ENCODE peak calls at places on chromosome X, in eight cellular contexts. H is activated B cell treated with CpG ODN at 0.5 μM for 24 hours, S is GM12865, C is H9, X is cardiac muscle cell, M is osteocyte, R is dorsolateral prefrontal cortex, P is KG1. K is an unnamed sample.
A peak's percentile ranks its signal among the peaks of the same experiment; 100 is the strongest.

GRCh38 chrX:48492293-48492910 is 16.4 kb upstream of the PORCN start:
- DNase-seq in H (no peak), S (no peak), C (no peak), X (no peak), M (no peak), R (no peak), P (no peak), K (no peak)

GRCh38 chrX:23637187-23637586 is 30.1 kb upstream of the PRDX4 start:
- DNase-seq in H (no peak), S (no peak), C (no peak), X (no peak), M (no peak), R (no peak), P (no peak), K (no peak)

GRCh38 chrX:19554786-19555185 is 39.5 kb upstream of the MAP3K15 start:
- DNase-seq in H (no peak), S (peak; percentile 59), C (no peak), X (no peak), M (peak; percentile 38), R (no peak), P (no peak), K (no peak)

GRCh38 chrX:15854080-15854655 is 445 bp downstream of the AP1S2 start:
- DNase-seq in H (peak; percentile 42), S (peak; percentile 61), C (peak; percentile 57), X (peak; percentile 87), M (peak; percentile 87), R (peak; percentile 54), P (no peak), K (peak; percentile 14)

GRCh38 chrX:84205276-84205675 is 17.3 kb upstream of the RPS6KA6 start:
- DNase-seq in H (no peak), S (no peak), C (no peak), X (no peak), M (no peak), R (no peak), P (no peak), K (no peak)

GRCh38 chrX:49176421-49177326 is 5.0 kb downstream of the PLP2 start:
- DNase-seq in H (no peak), S (no peak), C (no peak), X (no peak), M (no peak), R (no peak), P (no peak), K (no peak)

GRCh38 chrX:40086569-40087335 is 11.0 kb downstream of the BCOR start:
- DNase-seq in H (no peak), S (no peak), C (peak; percentile 53), X (no peak), M (no peak), R (peak; percentile 78), P (no peak), K (no peak)

GRCh38 chrX:154412468-154412867 is 1.1 kb downstream of the TAFAZZIN start:
- DNase-seq in H (no peak), S (peak; percentile 48), C (no peak), X (no peak), M (no peak), R (no peak), P (no peak), K (no peak)

GRCh38 chrX:63930140-63930539 is 145.1 kb upstream of the ARHGEF9 start:
- DNase-seq in H (no peak), S (no peak), C (peak; percentile 41), X (peak; percentile 18), M (no peak), R (no peak), P (no peak), K (no peak)

GRCh38 chrX:121579016-121579760 is 531.8 kb downstream of the GLUD2 start:
- DNase-seq in H (no peak), S (peak; percentile 30), C (no peak), X (peak; percentile 32), M (no peak), R (no peak), P (no peak), K (no peak)

GRCh38 chrX:47217121-47217851 is 1.2 kb upstream of the CDK16 start:
- DNase-seq in H (no peak), S (no peak), C (peak; percentile 53), X (no peak), M (no peak), R (no peak), P (no peak), K (no peak)

GRCh38 chrX:24271262-24271661 is 42.6 kb downstream of the SUPT20HL2 start:
- DNase-seq in H (no peak), S (no peak), C (no peak), X (no peak), M (no peak), R (no peak), P (no peak), K (no peak)

GRCh38 chrX:101291204-101291603 is at the start of gene TAF7L:
- DNase-seq in H (no peak), S (no peak), C (peak; percentile 28), X (no peak), M (no peak), R (no peak), P (no peak), K (no peak)

GRCh38 chrX:151180400-151180799 is 4.0 kb downstream of the GPR50 start:
- DNase-seq in H (no peak), S (no peak), C (no peak), X (no peak), M (no peak), R (no peak), P (no peak), K (no peak)

GRCh38 chrX:111719426-111720210 is 38.6 kb downstream of the ALG13 start:
- DNase-seq in H (no peak), S (no peak), C (no peak), X (no peak), M (no peak), R (no peak), P (no peak), K (no peak)

GRCh38 chrX:108163333-108164082 is 71.9 kb downstream of the ATG4A start:
- DNase-seq in H (no peak), S (no peak), C (no peak), X (no peak), M (no peak), R (no peak), P (no peak), K (no peak)

GRCh38 chrX:18390941-18391538 is 34.4 kb upstream of the CDKL5 start:
- DNase-seq in H (peak; percentile 14), S (peak; percentile 76), C (peak; percentile 31), X (peak; percentile 78), M (no peak), R (peak; percentile 75), P (peak; percentile 3), K (peak; percentile 30)

GRCh38 chrX:7153231-7153630 is 5.3 kb upstream of the PUDP start:
- DNase-seq in H (no peak), S (no peak), C (no peak), X (no peak), M (no peak), R (no peak), P (no peak), K (no peak)

GRCh38 chrX:49761481-49761880 is 65.7 kb upstream of the PAGE1 start:
- DNase-seq in H (no peak), S (peak; percentile 9), C (no peak), X (peak; percentile 26), M (no peak), R (no peak), P (no peak), K (no peak)

GRCh38 chrX:53714580-53715335 is 28.2 kb upstream of the HUWE1 start:
- DNase-seq in H (peak; percentile 16), S (peak; percentile 89), C (no peak), X (no peak), M (no peak), R (no peak), P (peak; percentile 21), K (peak; percentile 43)

GRCh38 chrX:129637217-129638109 is 17.3 kb downstream of the APLN start:
- DNase-seq in H (peak; percentile 58), S (peak; percentile 74), C (peak; percentile 69), X (peak; percentile 66), M (peak; percentile 91), R (peak; percentile 93), P (peak; percentile 3), K (peak; percentile 63)

GRCh38 chrX:106606583-106606982 is 5.2 kb upstream of the RADX start:
- DNase-seq in H (no peak), S (no peak), C (no peak), X (no peak), M (no peak), R (no peak), P (no peak), K (no peak)

GRCh38 chrX:129833153-129834004 is 10.3 kb downstream of the ZDHHC9 start:
- DNase-seq in H (no peak), S (no peak), C (no peak), X (no peak), M (no peak), R (peak; percentile 54), P (no peak), K (no peak)

GRCh38 chrX:103674531-103675454 is 11.7 kb downstream of the MORF4L2 start:
- DNase-seq in H (no peak), S (no peak), C (no peak), X (no peak), M (no peak), R (no peak), P (no peak), K (no peak)